ENCODE peak calls at places on chromosomes 5 and 9, in nine cellular contexts. One of them, this sample, is unnamed.

GRCh38 chr5:158560170-158560569 is 539.5 kb downstream of the EBF1 start:
- DNase-seq in tibial artery: no peak
- DNase-seq in foreskin keratinocyte: no peak
- DNase-seq in PC-3: peak; percentile 83
- DNase-seq in body of pancreas: no peak
- DNase-seq in GM23338: no peak
- DNase-seq in heart left ventricle: no peak
- DNase-seq in thoracic aorta: no peak
- DNase-seq in ovary: no peak
- DNase-seq in this sample: peak; percentile 27

GRCh38 chr5:172167893-172168292 is 20.1 kb downstream of the STK10 start:
- DNase-seq in foreskin keratinocyte: no peak
- DNase-seq in GM23338: peak; percentile 37
- DNase-seq in thoracic aorta: no peak
- DNase-seq in ovary: no peak
- DNase-seq in tibial artery: no peak
- DNase-seq in body of pancreas: no peak
- DNase-seq in heart left ventricle: peak; percentile 62
- DNase-seq in PC-3: no peak
- DNase-seq in this sample: peak; percentile 66

GRCh38 chr9:92807757-92808725 is 43.4 kb upstream of the BICD2 start:
- DNase-seq in tibial artery: no peak
- DNase-seq in thoracic aorta: no peak
- DNase-seq in body of pancreas: peak; percentile 15
- DNase-seq in PC-3: no peak
- DNase-seq in heart left ventricle: peak; percentile 66
- DNase-seq in ovary: no peak
- DNase-seq in GM23338: peak; percentile 57
- DNase-seq in foreskin keratinocyte: no peak
- DNase-seq in this sample: no peak

GRCh38 chr9:134358026-134358967 is 32.0 kb downstream of the RXRA start:
- DNase-seq in tibial artery: no peak
- DNase-seq in foreskin keratinocyte: no peak
- DNase-seq in thoracic aorta: no peak
- DNase-seq in GM23338: no peak
- DNase-seq in body of pancreas: peak; percentile 60
- DNase-seq in ovary: peak; percentile 68
- DNase-seq in PC-3: no peak
- DNase-seq in heart left ventricle: no peak
- DNase-seq in this sample: peak; percentile 74

GRCh38 chr5:75626959-75627358 is 15.7 kb downstream of the ANKDD1B start:
- DNase-seq in GM23338: no peak
- DNase-seq in ovary: no peak
- DNase-seq in body of pancreas: no peak
- DNase-seq in tibial artery: no peak
- DNase-seq in PC-3: no peak
- DNase-seq in foreskin keratinocyte: no peak
- DNase-seq in heart left ventricle: no peak
- DNase-seq in thoracic aorta: no peak
- DNase-seq in this sample: no peak

GRCh38 chr5:91384671-91385430 is 1.7 kb upstream of the ARRDC3 start:
- DNase-seq in tibial artery: peak; percentile 36
- DNase-seq in GM23338: peak; percentile 95
- DNase-seq in ovary: no peak
- DNase-seq in thoracic aorta: peak; percentile 20
- DNase-seq in PC-3: peak; percentile 98
- DNase-seq in heart left ventricle: no peak
- DNase-seq in foreskin keratinocyte: peak; percentile 61
- DNase-seq in body of pancreas: peak; percentile 63
- DNase-seq in this sample: no peak

GRCh38 chr9:17627641-17628040 is 48.8 kb downstream of the SH3GL2 start:
- DNase-seq in body of pancreas: no peak
- DNase-seq in tibial artery: no peak
- DNase-seq in heart left ventricle: no peak
- DNase-seq in thoracic aorta: no peak
- DNase-seq in GM23338: no peak
- DNase-seq in foreskin keratinocyte: no peak
- DNase-seq in PC-3: peak; percentile 37
- DNase-seq in ovary: no peak
- DNase-seq in this sample: no peak

GRCh38 chr5:24905123-24905522 is 260.3 kb upstream of the CDH10 start:
- DNase-seq in GM23338: no peak
- DNase-seq in foreskin keratinocyte: peak; percentile 12
- DNase-seq in PC-3: peak; percentile 56
- DNase-seq in body of pancreas: no peak
- DNase-seq in thoracic aorta: no peak
- DNase-seq in ovary: no peak
- DNase-seq in tibial artery: no peak
- DNase-seq in heart left ventricle: no peak
- DNase-seq in this sample: no peak

GRCh38 chr9:84411647-84412267 is 71.2 kb upstream of the SLC28A3 start:
- DNase-seq in thoracic aorta: no peak
- DNase-seq in heart left ventricle: no peak
- DNase-seq in tibial artery: no peak
- DNase-seq in PC-3: no peak
- DNase-seq in GM23338: no peak
- DNase-seq in ovary: no peak
- DNase-seq in body of pancreas: no peak
- DNase-seq in foreskin keratinocyte: no peak
- DNase-seq in this sample: no peak

GRCh38 chr5:143147918-143148317 is 255.6 kb downstream of the NR3C1 start:
- DNase-seq in thoracic aorta: no peak
- DNase-seq in foreskin keratinocyte: no peak
- DNase-seq in ovary: no peak
- DNase-seq in tibial artery: peak; percentile 47
- DNase-seq in GM23338: no peak
- DNase-seq in PC-3: no peak
- DNase-seq in body of pancreas: no peak
- DNase-seq in heart left ventricle: no peak
- DNase-seq in this sample: no peak
- H3K27ac ChIP-seq in thoracic aorta: peak overlapping the region; percentile 39
- H3K27ac ChIP-seq in foreskin keratinocyte: no peak overlapping the region
- H3K27ac ChIP-seq in ovary: no peak overlapping the region
- H3K27ac ChIP-seq in tibial artery: peak overlapping the region; percentile 75
- H3K27ac ChIP-seq in GM23338: no peak overlapping the region
- H3K27ac ChIP-seq in PC-3: no peak overlapping the region
- H3K27ac ChIP-seq in body of pancreas: no peak overlapping the region
- H3K27ac ChIP-seq in heart left ventricle: no peak overlapping the region
- H3K27ac ChIP-seq in this sample: no peak overlapping the region

GRCh38 chr5:141849371-141850182 is 28.6 kb downstream of the PCDH1 start:
- DNase-seq in foreskin keratinocyte: peak; percentile 54
- DNase-seq in PC-3: peak; percentile 87
- DNase-seq in ovary: peak; percentile 84
- DNase-seq in thoracic aorta: peak; percentile 19
- DNase-seq in tibial artery: peak; percentile 78
- DNase-seq in heart left ventricle: peak; percentile 93
- DNase-seq in body of pancreas: peak; percentile 97
- DNase-seq in GM23338: peak; percentile 97
- DNase-seq in this sample: peak; percentile 90

GRCh38 chr5:141850786-141851185 is 27.4 kb downstream of the PCDH1 start:
- DNase-seq in GM23338: peak; percentile 68
- DNase-seq in ovary: no peak
- DNase-seq in PC-3: no peak
- DNase-seq in body of pancreas: no peak
- DNase-seq in heart left ventricle: no peak
- DNase-seq in foreskin keratinocyte: no peak
- DNase-seq in tibial artery: no peak
- DNase-seq in thoracic aorta: no peak
- DNase-seq in this sample: no peak

GRCh38 chr5:141851195-141851874 is 26.9 kb downstream of the PCDH1 start:
- DNase-seq in tibial artery: no peak
- DNase-seq in GM23338: peak; percentile 60
- DNase-seq in heart left ventricle: no peak
- DNase-seq in foreskin keratinocyte: no peak
- DNase-seq in ovary: no peak
- DNase-seq in thoracic aorta: no peak
- DNase-seq in body of pancreas: no peak
- DNase-seq in PC-3: no peak
- DNase-seq in this sample: no peak

GRCh38 chr5:141850183-141850768 is 27.9 kb downstream of the PCDH1 start:
- DNase-seq in body of pancreas: peak; percentile 62
- DNase-seq in thoracic aorta: no peak
- DNase-seq in PC-3: peak; percentile 16
- DNase-seq in GM23338: no peak
- DNase-seq in foreskin keratinocyte: no peak
- DNase-seq in ovary: peak; percentile 49
- DNase-seq in tibial artery: peak; percentile 38
- DNase-seq in heart left ventricle: no peak
- DNase-seq in this sample: peak; percentile 48

DNA sequence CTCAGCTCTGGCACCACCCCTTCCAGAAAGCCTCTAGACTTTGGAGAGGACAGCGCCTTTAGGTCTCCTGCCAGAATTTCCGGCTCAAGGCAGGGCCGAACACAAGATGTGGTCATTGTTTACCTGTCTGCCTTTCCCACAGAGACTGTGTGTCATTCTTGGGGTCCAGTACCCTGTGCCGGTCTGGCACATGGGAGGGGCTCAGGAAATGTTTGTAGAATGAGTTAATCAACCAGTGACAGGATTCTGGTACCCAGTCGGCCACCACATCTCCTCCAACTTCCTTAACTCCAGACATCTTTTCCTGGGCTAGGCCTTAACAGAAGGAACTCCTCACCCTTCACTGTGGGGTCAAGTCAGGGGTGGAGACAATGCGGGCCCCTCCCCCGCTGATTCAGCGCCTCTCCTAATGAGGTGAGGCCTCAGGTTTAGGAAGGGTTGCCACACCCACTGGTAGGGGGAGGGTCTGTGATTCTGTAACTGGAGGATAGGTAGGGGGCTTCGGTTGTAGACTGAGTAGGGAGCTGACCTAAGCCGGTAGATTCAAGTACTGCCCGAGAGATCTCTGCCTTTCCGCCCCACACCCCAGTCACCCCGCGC is 29.3 kb downstream of the PCDH1 start:
- DNase-seq in heart left ventricle: no peak
- DNase-seq in ovary: peak; percentile 52
- DNase-seq in foreskin keratinocyte: peak; percentile 77
- DNase-seq in body of pancreas: peak; percentile 78
- DNase-seq in PC-3: peak; percentile 94
- DNase-seq in thoracic aorta: peak; percentile 25
- DNase-seq in tibial artery: peak; percentile 50
- DNase-seq in GM23338: peak; percentile 95
- DNase-seq in this sample: peak; percentile 60
- H3K4me1 ChIP-seq in heart left ventricle: peaks cover 39% of the 10 kb centered on the region
- H3K4me1 ChIP-seq in ovary: peaks cover 3% of the 10 kb centered on the region
- H3K4me1 ChIP-seq in foreskin keratinocyte: peaks cover 10% of the 10 kb centered on the region
- H3K4me1 ChIP-seq in body of pancreas: peaks cover 21% of the 10 kb centered on the region
- H3K4me1 ChIP-seq in PC-3: peaks cover 21% of the 10 kb centered on the region
- H3K4me1 ChIP-seq in thoracic aorta: peaks cover 8% of the 10 kb centered on the region
- H3K4me1 ChIP-seq in tibial artery: no peaks in the 10 kb centered on the region
- H3K4me1 ChIP-seq in GM23338: peaks cover 64% of the 10 kb centered on the region
- H3K4me1 ChIP-seq in this sample: peaks cover 75% of the 10 kb centered on the region

GRCh38 chr5:137315534-137316345 is 183.4 kb downstream of the SPOCK1 start:
- DNase-seq in foreskin keratinocyte: no peak
- DNase-seq in tibial artery: peak; percentile 53
- DNase-seq in body of pancreas: peak; percentile 30
- DNase-seq in ovary: no peak
- DNase-seq in PC-3: no peak
- DNase-seq in thoracic aorta: no peak
- DNase-seq in heart left ventricle: no peak
- DNase-seq in GM23338: no peak
- DNase-seq in this sample: no peak

GRCh38 chr5:137310051-137310730 is 188.9 kb downstream of the SPOCK1 start:
- DNase-seq in heart left ventricle: no peak
- DNase-seq in PC-3: peak; percentile 90
- DNase-seq in foreskin keratinocyte: peak; percentile 85
- DNase-seq in body of pancreas: no peak
- DNase-seq in thoracic aorta: no peak
- DNase-seq in ovary: no peak
- DNase-seq in tibial artery: no peak
- DNase-seq in GM23338: peak; percentile 22
- DNase-seq in this sample: no peak

GRCh38 chr5:137312060-137312459 is 187.1 kb downstream of the SPOCK1 start:
- DNase-seq in GM23338: peak; percentile 28
- DNase-seq in thoracic aorta: no peak
- DNase-seq in ovary: no peak
- DNase-seq in heart left ventricle: no peak
- DNase-seq in body of pancreas: no peak
- DNase-seq in foreskin keratinocyte: no peak
- DNase-seq in tibial artery: no peak
- DNase-seq in PC-3: no peak
- DNase-seq in this sample: no peak

GRCh38 chr5:137316346-137316736 is 182.8 kb downstream of the SPOCK1 start:
- DNase-seq in foreskin keratinocyte: no peak
- DNase-seq in GM23338: no peak
- DNase-seq in ovary: no peak
- DNase-seq in body of pancreas: peak; percentile 44
- DNase-seq in heart left ventricle: no peak
- DNase-seq in PC-3: peak; percentile 44
- DNase-seq in tibial artery: no peak
- DNase-seq in thoracic aorta: no peak
- DNase-seq in this sample: no peak

DNA sequence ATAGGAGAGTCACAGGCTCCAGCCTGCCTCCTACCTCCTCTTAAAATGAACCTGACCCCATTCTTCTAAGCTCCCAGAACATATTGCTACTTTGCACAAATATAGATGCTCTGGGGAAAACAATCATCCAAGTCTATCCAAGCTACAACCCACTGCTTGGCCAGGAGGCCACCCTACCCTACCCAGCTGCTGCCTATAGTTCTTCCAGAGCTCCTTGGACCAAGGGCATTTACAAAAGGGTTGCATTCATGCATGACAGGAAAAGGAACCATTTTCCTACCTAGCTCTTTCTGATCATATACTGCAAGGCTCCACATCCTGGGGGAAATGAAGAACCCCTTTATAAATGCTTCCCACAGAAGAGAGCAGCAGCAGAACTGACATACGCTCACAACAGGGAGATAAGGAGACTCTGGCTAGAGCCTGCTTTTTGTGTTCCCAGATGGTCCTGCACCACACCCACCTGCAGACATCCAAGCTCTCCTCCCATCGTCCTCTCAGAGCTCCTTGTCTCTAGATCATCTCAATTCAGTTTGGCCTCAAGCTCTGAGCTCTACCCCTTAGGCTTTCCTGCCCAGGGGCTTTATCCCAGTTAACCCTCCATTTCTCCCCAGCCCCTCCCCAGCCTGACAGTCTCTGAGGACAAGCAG is 185.5 kb downstream of the SPOCK1 start:
- DNase-seq in foreskin keratinocyte: no peak
- DNase-seq in tibial artery: no peak
- DNase-seq in heart left ventricle: no peak
- DNase-seq in body of pancreas: no peak
- DNase-seq in PC-3: no peak
- DNase-seq in ovary: no peak
- DNase-seq in thoracic aorta: no peak
- DNase-seq in GM23338: no peak
- DNase-seq in this sample: no peak
- H3K27ac ChIP-seq in foreskin keratinocyte: no peak overlapping the region
- H3K27ac ChIP-seq in tibial artery: no peak overlapping the region
- H3K27ac ChIP-seq in heart left ventricle: no peak overlapping the region
- H3K27ac ChIP-seq in body of pancreas: no peak overlapping the region
- H3K27ac ChIP-seq in PC-3: no peak overlapping the region
- H3K27ac ChIP-seq in ovary: no peak overlapping the region
- H3K27ac ChIP-seq in thoracic aorta: no peak overlapping the region
- H3K27ac ChIP-seq in GM23338: no peak overlapping the region
- H3K27ac ChIP-seq in this sample: no peak overlapping the region

DNA sequence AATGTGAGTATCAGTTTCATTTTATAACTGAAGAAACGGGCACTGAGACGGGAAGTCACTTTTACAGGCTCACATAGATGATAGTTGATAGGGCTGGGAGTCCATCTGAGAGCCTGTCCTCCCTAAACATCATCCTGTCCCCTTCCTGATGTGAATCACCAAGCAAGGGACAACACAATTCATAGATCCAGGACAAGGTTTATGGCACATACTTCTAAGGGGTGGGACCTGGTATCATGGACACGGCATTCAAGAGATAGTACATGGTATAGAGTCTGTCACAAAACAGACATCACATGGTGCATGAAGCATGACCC is 20.6 kb downstream of the GSN start:
- DNase-seq in PC-3: no peak
- DNase-seq in body of pancreas: no peak
- DNase-seq in tibial artery: no peak
- DNase-seq in ovary: no peak
- DNase-seq in heart left ventricle: no peak
- DNase-seq in foreskin keratinocyte: no peak
- DNase-seq in thoracic aorta: no peak
- DNase-seq in GM23338: no peak
- DNase-seq in this sample: no peak
- H3K4me1 ChIP-seq in PC-3: peaks cover 33% of the 10 kb centered on the region
- H3K4me1 ChIP-seq in body of pancreas: peaks cover 54% of the 10 kb centered on the region
- H3K4me1 ChIP-seq in tibial artery: peaks cover 17% of the 10 kb centered on the region
- H3K4me1 ChIP-seq in ovary: peaks cover 44% of the 10 kb centered on the region
- H3K4me1 ChIP-seq in heart left ventricle: peaks cover 93% of the 10 kb centered on the region
- H3K4me1 ChIP-seq in foreskin keratinocyte: peaks cover 45% of the 10 kb centered on the region
- H3K4me1 ChIP-seq in thoracic aorta: peaks cover 96% of the 10 kb centered on the region
- H3K4me1 ChIP-seq in GM23338: peaks cover 40% of the 10 kb centered on the region
- H3K4me1 ChIP-seq in this sample: peaks cover 95% of the 10 kb centered on the region

This sample was measured in left ventricle myocardium inferior.